ENCODE peak calls at places on chromosomes 7 and 10, in six cellular contexts. L is right atrium auricular region, Z is Peyer's patch, M is brain microvascular endothelial cell, S is cardiac muscle cell, O is tibial artery. U is an unnamed sample.

GRCh38 chr7:120060875-120061274 is 212.1 kb upstream of the KCND2 start:
- DNase-seq in S (no peak), Z (no peak), L (no peak), O (no peak), M (no peak), U (no peak)

GRCh38 chr10:104246981-104247380 is 7.7 kb upstream of the GSTO1 start:
- DNase-seq in L (no peak), M (no peak), O (no peak), Z (no peak), S (peak), U (no peak)

GRCh38 chr7:7099584-7100014 is 82.7 kb upstream of the C1GALT1 start:
- DNase-seq in L (peak), Z (no peak), M (peak), O (peak), S (peak), U (peak)

GRCh38 chr10:75108684-75109458 is 2.6 kb upstream of the SAMD8 start:
- DNase-seq in M (no peak), S (peak), O (no peak), Z (peak), L (peak), U (no peak)

GRCh38 chr7:132756482-132756990 is 180.3 kb upstream of the PLXNA4 start:
- DNase-seq in L (no peak), S (no peak), Z (no peak), M (no peak), O (no peak), U (no peak)

GRCh38 chr7:38283107-38283506 is 9.7 kb upstream of the TARP start:
- DNase-seq in O (no peak), L (no peak), M (no peak), Z (no peak), S (no peak), U (no peak)

GRCh38 chr7:68718059-68718685 is 880.1 kb upstream of the AUTS2 start:
- DNase-seq in O (no peak), Z (no peak), M (no peak), S (peak), L (no peak), U (no peak)

GRCh38 chr10:75525067-75525466 is 93.6 kb downstream of the LRMDA start:
- DNase-seq in Z (no peak), S (no peak), L (no peak), O (no peak), M (no peak), U (no peak)

GRCh38 chr7:108135446-108136190 is 5.5 kb upstream of the LAMB4 start:
- DNase-seq in O (no peak), S (no peak), L (no peak), Z (peak), M (no peak), U (no peak)

GRCh38 chr7:139561-140243 is 52.7 kb upstream of the FAM20C start:
- DNase-seq in O (no peak), M (no peak), Z (no peak), L (no peak), S (no peak), U (peak)

GRCh38 chr7:37683263-37684120 is at the start of gene GPR141:
- DNase-seq in L (no peak), M (no peak), S (no peak), Z (no peak), O (peak), U (no peak)

GRCh38 chr10:71244638-71245419 is 32.5 kb downstream of the UNC5B start:
- DNase-seq in L (no peak), S (peak), O (peak), Z (no peak), M (peak), U (peak)

GRCh38 chr7:136677456-136678365 is 190.7 kb upstream of the CHRM2 start:
- DNase-seq in O (no peak), Z (no peak), S (peak), L (no peak), M (peak), U (no peak)

GRCh38 chr7:151690597-151690996 is 170.9 kb upstream of the RHEB start:
- DNase-seq in M (peak), L (no peak), O (no peak), S (peak), Z (no peak), U (no peak)

GRCh38 chr7:91062713-91063112 is 201.5 kb upstream of the FZD1 start:
- DNase-seq in S (no peak), O (no peak), Z (no peak), L (no peak), M (no peak), U (no peak)

GRCh38 chr7:102412548-102412947 is 16.4 kb downstream of the PRKRIP1 start:
- DNase-seq in M (peak), O (no peak), S (peak), L (no peak), Z (peak), U (peak)

GRCh38 chr7:70177166-70177565 is 578.9 kb downstream of the AUTS2 start:
- DNase-seq in O (no peak), M (peak), S (no peak), Z (no peak), L (no peak), U (no peak)

GRCh38 chr10:32958992-32959703 is 1.1 kb upstream of the ITGB1 start:
- DNase-seq in L (no peak), Z (no peak), M (no peak), S (no peak), O (no peak), U (no peak)

GRCh38 chr10:85447690-85448089 is 918.9 kb downstream of the GRID1 start:
- DNase-seq in M (no peak), L (no peak), Z (no peak), S (no peak), O (no peak), U (no peak)

GRCh38 chr7:44112997-44113763 is 9.0 kb downstream of the AEBP1 start:
- DNase-seq in S (no peak), M (no peak), Z (no peak), O (no peak), L (no peak), U (no peak)

GRCh38 chr10:125103466-125104377 is 56.6 kb downstream of the CTBP2 start:
- DNase-seq in M (no peak), S (no peak), O (no peak), L (no peak), Z (no peak), U (no peak)

GRCh38 chr7:48098846-48099245 is 9.8 kb downstream of the UPP1 start:
- DNase-seq in S (no peak), M (no peak), Z (no peak), O (no peak), L (no peak), U (no peak)

GRCh38 chr10:25048463-25048862 is 32.1 kb downstream of the THNSL1 start:
- DNase-seq in M (no peak), Z (no peak), O (peak), S (peak), L (no peak), U (no peak)

GRCh38 chr7:106552645-106553445 is 108.1 kb downstream of the CCDC71L start:
- DNase-seq in L (no peak), Z (peak), M (no peak), O (no peak), S (no peak), U (no peak)

GRCh38 chr7:20441886-20442505 is 111.3 kb downstream of the ITGB8 start:
- DNase-seq in L (no peak), S (no peak), Z (no peak), M (no peak), O (no peak), U (no peak)

GRCh38 chr10:93630609-93631320 is 18.4 kb downstream of the PDE6C start:
- DNase-seq in O (no peak), M (no peak), Z (no peak), S (no peak), L (no peak), U (no peak)

GRCh38 chr7:25665346-25665745 is 437.1 kb upstream of the NPVF start:
- DNase-seq in Z (no peak), L (no peak), O (peak), M (no peak), S (no peak), U (no peak)

GRCh38 chr7:102875700-102876192 is 37.1 kb upstream of the LRRC17 start:
- DNase-seq in S (peak), L (no peak), M (peak), O (no peak), Z (no peak), U (peak)

GRCh38 chr10:49735161-49735560 is 27.0 kb downstream of the OGDHL start:
- DNase-seq in L (no peak), S (no peak), M (no peak), Z (no peak), O (no peak), U (no peak)

GRCh38 chr7:145313601-145314000 is 477.7 kb upstream of the TPK1 start:
- DNase-seq in Z (no peak), L (no peak), O (no peak), S (no peak), M (no peak), U (no peak)

GRCh38 chr7:105003275-105003674 is 10.7 kb upstream of the KMT2E start:
- DNase-seq in Z (no peak), L (peak), S (peak), M (peak), O (peak), U (peak)

GRCh38 chr10:73589538-73590126 is 1.5 kb downstream of the USP54 start:
- DNase-seq in S (peak), O (no peak), Z (no peak), M (peak), L (no peak), U (peak)

GRCh38 chr7:143258830-143259229 is 4.4 kb upstream of the GSTK1 start:
- DNase-seq in Z (no peak), S (no peak), O (no peak), L (no peak), M (no peak), U (no peak)

GRCh38 chr10:78974409-78975317 is 94.1 kb upstream of the ZMIZ1 start:
- DNase-seq in M (peak), S (peak), Z (peak), L (peak), O (peak), U (peak)
- TF ChIP-seq CTCF in M (peak), S (peak), Z (no peak), L (no peak), O (peak), U (peak)

GRCh38 chr10:11171452-11171851 is 153.8 kb downstream of the CELF2 start:
- DNase-seq in O (no peak), L (no peak), Z (peak), M (no peak), S (no peak), U (no peak)

GRCh38 chr10:11170993-11171416 is 153.3 kb downstream of the CELF2 start:
- DNase-seq in O (no peak), L (no peak), S (no peak), M (no peak), Z (peak), U (no peak)

GRCh38 chr10:11165591-11166543 is 148.2 kb downstream of the CELF2 start:
- DNase-seq in M (no peak), Z (peak), S (no peak), O (peak), L (no peak), U (no peak)

GRCh38 chr10:11167233-11167979 is 149.7 kb downstream of the CELF2 start:
- DNase-seq in Z (no peak), O (no peak), L (no peak), S (no peak), M (no peak), U (no peak)

DNA sequence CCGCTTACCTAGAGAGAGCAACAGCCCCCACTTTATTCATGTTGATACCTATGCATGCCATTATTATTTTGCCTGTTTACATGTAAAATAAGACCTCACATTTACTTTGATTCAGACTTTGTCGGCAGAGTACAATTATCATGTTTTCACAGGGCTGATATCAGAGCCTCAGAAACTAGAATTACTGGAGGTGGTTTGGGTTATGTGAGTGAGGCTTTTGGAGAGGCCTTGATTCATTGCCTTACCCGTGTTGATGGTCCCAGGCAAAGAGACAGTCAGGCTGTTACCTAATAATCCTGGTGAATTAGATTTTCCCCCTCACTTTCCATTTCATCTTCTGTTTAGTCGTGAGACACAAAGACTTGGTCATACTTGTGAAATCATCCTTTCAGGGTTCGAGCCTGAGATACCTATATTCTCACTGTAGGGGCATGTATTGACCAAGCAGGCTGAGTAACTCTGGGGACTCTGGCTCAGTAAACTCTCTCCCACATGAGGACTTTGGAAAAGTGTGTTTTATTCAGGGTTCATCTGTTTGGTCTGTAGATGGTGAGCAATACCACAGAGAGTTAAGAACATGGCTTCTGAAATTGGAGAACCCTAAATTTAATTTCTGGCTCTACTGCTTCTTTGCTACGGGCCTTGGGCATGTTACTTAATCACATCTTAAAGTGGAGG is 150.9 kb downstream of the CELF2 start:
- DNase-seq in Z (no peak), S (no peak), O (no peak), M (no peak), L (no peak), U (no peak)
- H3K4me3 ChIP-seq in Z (peak), S (no peak), O (peak), M (no peak), L (no peak), U (peak)

GRCh38 chr10:101007915-101008822 is 8.6 kb downstream of the LZTS2 start:
- DNase-seq in M (no peak), Z (no peak), L (no peak), O (no peak), S (no peak), U (no peak)
- H3K27ac ChIP-seq in M (no peak), Z (no peak), L (peak), O (peak), S (peak), U (no peak)

DNA sequence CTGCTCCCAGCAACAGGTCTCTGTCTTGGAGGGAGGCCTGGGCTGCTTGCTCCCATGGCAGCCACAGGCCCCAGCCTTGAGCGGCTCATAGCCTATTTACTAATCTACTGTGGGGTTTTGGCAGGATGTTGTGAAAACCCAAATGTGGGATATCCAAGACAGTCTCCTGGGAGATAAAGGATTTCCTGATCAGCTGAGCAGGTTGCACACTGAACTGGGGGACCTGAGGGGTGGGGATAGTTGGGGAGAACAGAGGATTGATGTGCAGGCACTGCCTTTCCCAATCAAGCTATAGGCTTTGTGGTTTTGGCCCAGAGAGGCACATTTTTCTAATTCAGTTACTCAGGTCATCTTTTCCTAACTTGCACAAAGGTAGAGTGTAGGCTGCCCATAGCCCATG is 92.6 kb downstream of the SH2D4B start:
- DNase-seq in L (no peak), Z (no peak), S (no peak), O (no peak), M (no peak), U (no peak)
- TF ChIP-seq CTCF in L (no peak), Z (no peak), S (no peak), O (no peak), M (no peak), U (no peak)

GRCh38 chr10:96073722-96074121 is 30.3 kb downstream of the CCNJ start:
- DNase-seq in Z (no peak), L (no peak), S (peak), M (peak), O (no peak), U (no peak)
- H3K4me3 ChIP-seq in Z (no peak), L (no peak), S (no peak), M (no peak), O (no peak), U (no peak)

U was measured in adrenal gland.